ENCODE peak calls at places on chromosomes 5 and 9, in seven cellular contexts. Q is fibroblast of the aortic adventitia, Z is psoas muscle, D is hippocampal formation, K is Ammon's horn, M is HuH-7, H is heart left ventricle. O is an unnamed sample.

GRCh38 chr5:37717613-37718431 is 122.0 kb downstream of the GDNF start:
- DNase-seq in K (no peak), M (peak; percentile 65), Z (no peak), H (peak; percentile 19), Q (peak; percentile 81), D (no peak), O (no peak)

GRCh38 chr9:18665947-18666346 is 192.0 kb downstream of the ADAMTSL1 start:
- DNase-seq in M (no peak), Q (peak; percentile 73), H (no peak), Z (no peak), K (no peak), D (no peak), O (no peak)

GRCh38 chr5:76494201-76494600 is 91.1 kb downstream of the IQGAP2 start:
- DNase-seq in Z (no peak), H (no peak), Q (no peak), M (no peak), K (no peak), D (no peak), O (no peak)

GRCh38 chr5:43073597-43074546 is 33.8 kb upstream of the ANXA2R start:
- DNase-seq in D (no peak), Q (peak; percentile 53), K (peak; percentile 15), H (no peak), M (peak; percentile 74), Z (no peak), O (no peak)

GRCh38 chr9:116450378-116451139 is 236.5 kb upstream of the TRIM32 start:
- DNase-seq in Q (peak; percentile 84), M (no peak), H (no peak), K (no peak), Z (no peak), D (no peak), O (no peak)

GRCh38 chr5:134784946-134785620 is 26.5 kb downstream of the DDX46 start:
- DNase-seq in Z (no peak), D (no peak), H (no peak), M (no peak), Q (peak; percentile 52), K (no peak), O (no peak)

GRCh38 chr9:72185561-72185960 is 36.3 kb downstream of the GDA start:
- DNase-seq in M (no peak), Q (no peak), Z (no peak), H (no peak), K (peak; percentile 56), D (no peak), O (no peak)

GRCh38 chr9:23979491-23979890 is 153.5 kb upstream of the ELAVL2 start:
- DNase-seq in Z (no peak), K (no peak), M (no peak), D (no peak), Q (no peak), H (no peak), O (no peak)

GRCh38 chr9:109974143-109974917 is 194.3 kb downstream of the PALM2AKAP2 start:
- DNase-seq in Z (no peak), M (no peak), H (peak; percentile 46), K (peak; percentile 56), Q (no peak), D (peak; percentile 45), O (no peak)

GRCh38 chr9:136655244-136656225 is 7.2 kb upstream of the EGFL7 start:
- DNase-seq in K (no peak), H (peak; percentile 90), Z (peak; percentile 45), Q (no peak), M (no peak), D (no peak), O (no peak)

GRCh38 chr5:95799181-95799835 is 23.2 kb downstream of the GLRX start:
- DNase-seq in M (no peak), H (no peak), Q (no peak), K (no peak), Z (no peak), D (no peak), O (no peak)

GRCh38 chr5:100424017-100424416 is 111.2 kb upstream of the FAM174A start:
- DNase-seq in M (no peak), Z (no peak), H (no peak), D (no peak), Q (peak; percentile 8), K (no peak), O (no peak)